ENCODE peak calls at places on chromosomes 1 and 21, in six cellular contexts. E is tibial nerve; P is cardiac muscle cell; O is tibial artery; D is CD4-positive, CD25-positive, alpha-beta regulatory T cell; M is Peyer's patch. R is an unnamed sample.

GRCh38 chr1:110339040-110339426 is at the start of gene RBM15:
- DNase-seq in E (peak; percentile 99), P (peak; percentile 100), O (peak; percentile 100), D (peak; percentile 96), M (peak; percentile 99), R (peak; percentile 100)

GRCh38 chr1:50060279-50060678 is 36.5 kb upstream of the AGBL4 start:
- DNase-seq in E (no peak), P (no peak), O (no peak), D (no peak), M (no peak), R (peak; percentile 40)

GRCh38 chr21:34147835-34148804 is 74.7 kb downstream of the MRPS6 start:
- DNase-seq in E (no peak), P (no peak), O (no peak), D (no peak), M (no peak), R (no peak)

GRCh38 chr1:224494343-224494742 is 59.7 kb upstream of the WDR26 start:
- DNase-seq in E (no peak), P (no peak), O (no peak), D (no peak), M (no peak), R (no peak)

GRCh38 chr1:190564117-190564516 is 86.5 kb upstream of the BRINP3 start:
- DNase-seq in E (no peak), P (no peak), O (no peak), D (no peak), M (no peak), R (no peak)

GRCh38 chr1:93078935-93079654 is at the start of gene MTF2:
- DNase-seq in E (peak; percentile 86), P (peak; percentile 99), O (peak; percentile 95), D (peak; percentile 86), M (peak; percentile 97), R (peak; percentile 99)

GRCh38 chr1:51189421-51190073 is 46.5 kb upstream of the RNF11 start:
- DNase-seq in E (no peak), P (peak; percentile 69), O (no peak), D (peak; percentile 30), M (peak; percentile 54), R (peak; percentile 69)

GRCh38 chr1:99680258-99680657 is 34.3 kb downstream of the PALMD start:
- DNase-seq in E (no peak), P (no peak), O (no peak), D (no peak), M (no peak), R (no peak)

GRCh38 chr1:221772107-221772506 is 30.2 kb upstream of the DUSP10 start:
- DNase-seq in E (no peak), P (no peak), O (no peak), D (no peak), M (no peak), R (no peak)

GRCh38 chr1:62396871-62397270 is 40.0 kb upstream of the USP1 start:
- DNase-seq in E (no peak), P (no peak), O (no peak), D (no peak), M (no peak), R (no peak)

DNA sequence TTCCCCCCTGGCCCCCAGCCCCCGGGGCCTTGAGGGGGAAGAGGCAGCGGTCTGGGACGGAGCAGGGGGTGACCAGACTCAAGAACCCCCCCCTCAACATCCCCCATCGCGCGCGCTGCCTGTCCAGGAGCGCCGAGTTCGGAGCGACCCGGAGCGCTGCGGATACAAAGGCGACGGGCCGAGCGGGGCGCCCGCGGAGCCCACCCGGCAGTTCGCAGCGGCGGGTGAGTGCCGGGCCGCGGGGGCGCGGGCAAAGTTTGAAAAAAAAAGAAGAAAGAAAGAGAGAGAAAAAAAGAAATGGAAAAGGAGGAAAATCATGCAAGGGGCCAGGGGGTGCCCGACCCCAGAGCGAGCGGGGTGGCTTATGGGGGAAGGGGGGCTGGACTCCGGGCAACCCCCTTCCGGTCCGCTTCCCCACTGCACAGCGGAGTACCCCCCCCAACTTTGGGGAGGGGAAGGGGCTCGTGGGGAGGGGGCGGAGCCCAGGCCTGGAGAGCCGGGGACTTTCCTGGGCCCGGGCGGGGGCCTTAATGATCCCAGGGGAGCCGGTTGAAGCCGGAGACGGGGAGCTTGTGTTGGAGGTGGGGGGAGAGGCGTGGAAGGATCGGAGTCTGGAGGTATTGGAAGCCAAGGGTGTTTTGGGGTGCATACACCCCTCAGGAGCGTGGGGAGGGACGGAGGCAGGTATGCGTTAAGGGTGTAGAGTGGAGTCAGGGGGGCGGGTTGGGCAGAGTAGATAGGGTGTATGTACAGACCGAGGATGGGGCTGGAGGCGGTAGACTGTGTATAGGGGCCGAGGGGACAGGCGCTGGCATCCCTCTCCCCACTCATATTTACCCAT is 502 bp downstream of the VANGL2 start:
- DNase-seq in E (no peak), P (peak; percentile 60), O (no peak), D (no peak), M (no peak), R (peak; percentile 55)
- H3K4me1 ChIP-seq in E (no peaks in the 10 kb centered on the region), P (peaks cover 33% of the 10 kb centered on the region), O (peaks cover 13% of the 10 kb centered on the region), D (peaks cover 9% of the 10 kb centered on the region), M (peaks cover 21% of the 10 kb centered on the region), R (peaks cover 15% of the 10 kb centered on the region)

GRCh38 chr21:37350472-37350871 is 16.1 kb upstream of the DYRK1A start:
- DNase-seq in E (no peak), P (no peak), O (no peak), D (no peak), M (no peak), R (no peak)

GRCh38 chr21:37346841-37347430 is 19.6 kb upstream of the DYRK1A start:
- DNase-seq in E (no peak), P (no peak), O (no peak), D (no peak), M (no peak), R (no peak)

GRCh38 chr21:37348664-37349063 is 17.9 kb upstream of the DYRK1A start:
- DNase-seq in E (no peak), P (no peak), O (no peak), D (no peak), M (no peak), R (no peak)
- H3K36me3 ChIP-seq in E (no peaks in the 10 kb centered on the region), P (no peaks in the 10 kb centered on the region), O (no peaks in the 10 kb centered on the region), D (no peaks in the 10 kb centered on the region), M (no peaks in the 10 kb centered on the region), R (no peaks in the 10 kb centered on the region)

GRCh38 chr1:2272686-2273400 is 44.7 kb downstream of the SKI start:
- DNase-seq in E (no peak), P (no peak), O (no peak), D (no peak), M (no peak), R (no peak)

GRCh38 chr1:2274968-2275475 is 46.9 kb downstream of the SKI start:
- DNase-seq in E (no peak), P (no peak), O (no peak), D (no peak), M (no peak), R (no peak)

GRCh38 chr1:2275796-2276536 is 47.8 kb downstream of the SKI start:
- DNase-seq in E (no peak), P (no peak), O (no peak), D (no peak), M (no peak), R (no peak)

GRCh38 chr1:2273401-2274090 is 45.4 kb downstream of the SKI start:
- DNase-seq in E (no peak), P (no peak), O (peak; percentile 85), D (no peak), M (no peak), R (no peak)

GRCh38 chr1:2274231-2274967 is 46.3 kb downstream of the SKI start:
- DNase-seq in E (no peak), P (no peak), O (no peak), D (no peak), M (no peak), R (no peak)
- H3K4me1 ChIP-seq in E (peaks cover 92% of the 10 kb centered on the region), P (peaks cover 58% of the 10 kb centered on the region), O (peaks cover 100% of the 10 kb centered on the region), D (peaks cover 75% of the 10 kb centered on the region), M (peaks cover 92% of the 10 kb centered on the region), R (peaks cover 26% of the 10 kb centered on the region)

GRCh38 chr1:42774928-42775549 is 8.0 kb downstream of the C1orf50 start:
- DNase-seq in E (no peak), P (no peak), O (no peak), D (no peak), M (no peak), R (no peak)
- H3K36me3 ChIP-seq in E (peaks cover 56% of the 10 kb centered on the region), P (peaks cover 35% of the 10 kb centered on the region), O (peaks cover 39% of the 10 kb centered on the region), D (peaks cover 55% of the 10 kb centered on the region), M (no peaks in the 10 kb centered on the region), R (peaks cover 46% of the 10 kb centered on the region)